ENCODE peak calls at places on chromosomes 16 and 17, in six cellular contexts. One of them, this sample, is unnamed.

GRCh38 chr16:79823644-79824043 is 223.1 kb upstream of the MAF start:
- DNase-seq in stomach: no peak
- DNase-seq in HCT116: no peak
- DNase-seq in CD4-positive, CD25-positive, alpha-beta regulatory T cell: no peak
- DNase-seq in mammary epithelial cell: no peak
- DNase-seq in neuronal stem cell: no peak
- DNase-seq in this sample: no peak

GRCh38 chr16:17359778-17360177 is 111.0 kb downstream of the XYLT1 start:
- DNase-seq in stomach: no peak
- DNase-seq in neuronal stem cell: no peak
- DNase-seq in mammary epithelial cell: peak; percentile 60
- DNase-seq in CD4-positive, CD25-positive, alpha-beta regulatory T cell: peak; percentile 67
- DNase-seq in HCT116: no peak
- DNase-seq in this sample: peak; percentile 43

GRCh38 chr17:19744922-19745757 is 3.0 kb downstream of the ALDH3A1 start:
- DNase-seq in mammary epithelial cell: peak; percentile 57
- DNase-seq in CD4-positive, CD25-positive, alpha-beta regulatory T cell: peak; percentile 84
- DNase-seq in stomach: peak; percentile 96
- DNase-seq in HCT116: peak; percentile 61
- DNase-seq in neuronal stem cell: peak; percentile 89
- DNase-seq in this sample: peak; percentile 86

GRCh38 chr17:37088459-37088858 is 139.7 kb downstream of the AATF start:
- DNase-seq in HCT116: no peak
- DNase-seq in neuronal stem cell: no peak
- DNase-seq in CD4-positive, CD25-positive, alpha-beta regulatory T cell: peak; percentile 23
- DNase-seq in mammary epithelial cell: peak; percentile 79
- DNase-seq in stomach: peak; percentile 40
- DNase-seq in this sample: no peak

GRCh38 chr17:59002126-59002525 is 104.6 kb downstream of the TRIM37 start:
- DNase-seq in neuronal stem cell: no peak
- DNase-seq in stomach: no peak
- DNase-seq in mammary epithelial cell: no peak
- DNase-seq in HCT116: no peak
- DNase-seq in CD4-positive, CD25-positive, alpha-beta regulatory T cell: no peak
- DNase-seq in this sample: no peak

GRCh38 chr17:48927978-48928716 is 16.5 kb downstream of the SNF8 start:
- DNase-seq in stomach: no peak
- DNase-seq in HCT116: no peak
- DNase-seq in neuronal stem cell: no peak
- DNase-seq in CD4-positive, CD25-positive, alpha-beta regulatory T cell: no peak
- DNase-seq in mammary epithelial cell: no peak
- DNase-seq in this sample: no peak

GRCh38 chr16:57999366-57999970 is 1.0 kb downstream of the ZNF319 start:
- DNase-seq in stomach: no peak
- DNase-seq in mammary epithelial cell: peak; percentile 56
- DNase-seq in HCT116: no peak
- DNase-seq in neuronal stem cell: no peak
- DNase-seq in CD4-positive, CD25-positive, alpha-beta regulatory T cell: peak; percentile 70
- DNase-seq in this sample: peak; percentile 30

GRCh38 chr16:83530293-83530692 is 277.5 kb upstream of the HSBP1 start:
- DNase-seq in CD4-positive, CD25-positive, alpha-beta regulatory T cell: no peak
- DNase-seq in stomach: no peak
- DNase-seq in mammary epithelial cell: no peak
- DNase-seq in HCT116: no peak
- DNase-seq in neuronal stem cell: no peak
- DNase-seq in this sample: no peak

GRCh38 chr17:63433746-63434591 is 12.1 kb downstream of the CYB561 start:
- DNase-seq in mammary epithelial cell: peak; percentile 49
- DNase-seq in CD4-positive, CD25-positive, alpha-beta regulatory T cell: no peak
- DNase-seq in stomach: peak; percentile 87
- DNase-seq in neuronal stem cell: no peak
- DNase-seq in HCT116: no peak
- DNase-seq in this sample: no peak

GRCh38 chr16:69566437-69567030 is 768 bp downstream of the NFAT5 start:
- DNase-seq in neuronal stem cell: peak; percentile 56
- DNase-seq in CD4-positive, CD25-positive, alpha-beta regulatory T cell: peak; percentile 26
- DNase-seq in HCT116: no peak
- DNase-seq in mammary epithelial cell: peak; percentile 60
- DNase-seq in stomach: peak; percentile 45
- DNase-seq in this sample: peak; percentile 25

GRCh38 chr17:13869301-13869700 is 200.0 kb upstream of the COX10 start:
- DNase-seq in CD4-positive, CD25-positive, alpha-beta regulatory T cell: no peak
- DNase-seq in HCT116: no peak
- DNase-seq in stomach: no peak
- DNase-seq in mammary epithelial cell: no peak
- DNase-seq in neuronal stem cell: no peak
- DNase-seq in this sample: no peak

GRCh38 chr16:24758373-24758772 is 28.9 kb downstream of the TNRC6A start:
- DNase-seq in mammary epithelial cell: no peak
- DNase-seq in HCT116: no peak
- DNase-seq in stomach: no peak
- DNase-seq in CD4-positive, CD25-positive, alpha-beta regulatory T cell: no peak
- DNase-seq in neuronal stem cell: no peak
- DNase-seq in this sample: no peak

GRCh38 chr16:30846649-30847402 is 47.1 kb downstream of the BCL7C start:
- DNase-seq in neuronal stem cell: no peak
- DNase-seq in CD4-positive, CD25-positive, alpha-beta regulatory T cell: no peak
- DNase-seq in HCT116: no peak
- DNase-seq in mammary epithelial cell: no peak
- DNase-seq in stomach: no peak
- DNase-seq in this sample: no peak

GRCh38 chr17:67474081-67474661 is 97.1 kb downstream of the PITPNC1 start:
- DNase-seq in neuronal stem cell: no peak
- DNase-seq in HCT116: no peak
- DNase-seq in mammary epithelial cell: no peak
- DNase-seq in stomach: no peak
- DNase-seq in CD4-positive, CD25-positive, alpha-beta regulatory T cell: no peak
- DNase-seq in this sample: no peak

GRCh38 chr16:84597518-84598390 is 20.1 kb downstream of the COTL1 start:
- DNase-seq in mammary epithelial cell: no peak
- DNase-seq in neuronal stem cell: no peak
- DNase-seq in stomach: no peak
- DNase-seq in CD4-positive, CD25-positive, alpha-beta regulatory T cell: peak; percentile 62
- DNase-seq in HCT116: no peak
- DNase-seq in this sample: no peak

GRCh38 chr16:10156111-10156510 is 26.1 kb downstream of the GRIN2A start:
- DNase-seq in CD4-positive, CD25-positive, alpha-beta regulatory T cell: no peak
- DNase-seq in HCT116: no peak
- DNase-seq in neuronal stem cell: no peak
- DNase-seq in mammary epithelial cell: no peak
- DNase-seq in stomach: no peak
- DNase-seq in this sample: no peak

GRCh38 chr16:82888616-82889015 is 261.8 kb downstream of the CDH13 start:
- DNase-seq in stomach: no peak
- DNase-seq in HCT116: no peak
- DNase-seq in CD4-positive, CD25-positive, alpha-beta regulatory T cell: no peak
- DNase-seq in neuronal stem cell: no peak
- DNase-seq in mammary epithelial cell: no peak
- DNase-seq in this sample: no peak

GRCh38 chr17:61456688-61457225 is 4.5 kb downstream of the TBX4 start:
- DNase-seq in stomach: no peak
- DNase-seq in HCT116: no peak
- DNase-seq in mammary epithelial cell: no peak
- DNase-seq in CD4-positive, CD25-positive, alpha-beta regulatory T cell: no peak
- DNase-seq in neuronal stem cell: no peak
- DNase-seq in this sample: no peak
- H3K27me3 ChIP-seq in stomach: peaks cover 100% of the 10 kb centered on the region
- H3K27me3 ChIP-seq in HCT116: no peaks in the 10 kb centered on the region
- H3K27me3 ChIP-seq in mammary epithelial cell: peaks cover 37% of the 10 kb centered on the region
- H3K27me3 ChIP-seq in CD4-positive, CD25-positive, alpha-beta regulatory T cell: peaks cover 24% of the 10 kb centered on the region
- H3K27me3 ChIP-seq in neuronal stem cell: peaks cover 75% of the 10 kb centered on the region
- H3K27me3 ChIP-seq in this sample: peaks cover 46% of the 10 kb centered on the region

GRCh38 chr17:75341784-75342183 is 52.6 kb upstream of the SLC25A19 start:
- DNase-seq in CD4-positive, CD25-positive, alpha-beta regulatory T cell: no peak
- DNase-seq in mammary epithelial cell: no peak
- DNase-seq in stomach: no peak
- DNase-seq in neuronal stem cell: no peak
- DNase-seq in HCT116: no peak
- DNase-seq in this sample: no peak
- H3K4me1 ChIP-seq in CD4-positive, CD25-positive, alpha-beta regulatory T cell: peaks cover 92% of the 10 kb centered on the region
- H3K4me1 ChIP-seq in mammary epithelial cell: no peaks in the 10 kb centered on the region
- H3K4me1 ChIP-seq in stomach: peaks cover 39% of the 10 kb centered on the region
- H3K4me1 ChIP-seq in neuronal stem cell: peaks cover 16% of the 10 kb centered on the region
- H3K4me1 ChIP-seq in HCT116: peaks cover 11% of the 10 kb centered on the region
- H3K4me1 ChIP-seq in this sample: peaks cover 86% of the 10 kb centered on the region

GRCh38 chr17:73723317-73723716 is 79.1 kb upstream of the SDK2 start:
- DNase-seq in mammary epithelial cell: no peak
- DNase-seq in neuronal stem cell: no peak
- DNase-seq in HCT116: no peak
- DNase-seq in CD4-positive, CD25-positive, alpha-beta regulatory T cell: no peak
- DNase-seq in stomach: no peak
- DNase-seq in this sample: no peak
- H3K27me3 ChIP-seq in mammary epithelial cell: no peaks in the 10 kb centered on the region
- H3K27me3 ChIP-seq in neuronal stem cell: no peaks in the 10 kb centered on the region
- H3K27me3 ChIP-seq in HCT116: peaks cover 34% of the 10 kb centered on the region
- H3K27me3 ChIP-seq in CD4-positive, CD25-positive, alpha-beta regulatory T cell: no peaks in the 10 kb centered on the region
- H3K27me3 ChIP-seq in stomach: peaks cover 40% of the 10 kb centered on the region
- H3K27me3 ChIP-seq in this sample: no peaks in the 10 kb centered on the region

DNA sequence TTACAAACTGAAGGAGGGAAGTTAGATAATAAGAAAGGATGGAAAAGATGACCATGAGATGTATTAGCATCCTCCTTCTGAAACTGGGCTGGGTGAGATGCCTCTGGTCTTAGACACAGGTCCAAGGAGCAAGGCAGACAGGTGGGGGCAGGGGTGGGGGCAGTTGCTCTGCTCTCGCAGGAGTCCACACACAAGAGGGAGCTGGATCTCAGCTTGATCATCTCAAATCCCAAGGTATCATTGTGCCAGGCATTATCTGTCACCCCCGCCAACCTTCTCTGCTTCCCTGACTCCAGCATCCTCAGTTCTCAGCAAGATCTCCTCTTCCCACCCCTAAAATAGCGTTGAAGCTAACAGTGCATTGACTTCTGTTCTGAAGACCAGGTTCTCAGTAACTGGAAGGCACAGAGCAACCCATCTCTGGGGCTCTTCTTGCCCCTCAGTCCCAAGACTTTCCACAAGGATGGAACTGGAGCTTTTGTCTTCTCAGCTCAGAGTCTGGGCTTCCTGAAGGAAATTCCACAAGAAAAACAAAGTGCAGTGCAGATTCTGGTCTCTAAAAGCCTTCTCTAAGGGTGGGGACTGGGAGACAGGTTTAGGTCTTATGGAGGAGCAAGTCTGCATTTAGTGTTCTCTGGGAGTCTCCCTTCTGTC is 1.6 kb downstream of the FLOT2 start:
- DNase-seq in CD4-positive, CD25-positive, alpha-beta regulatory T cell: peak; percentile 22
- DNase-seq in neuronal stem cell: no peak
- DNase-seq in mammary epithelial cell: no peak
- DNase-seq in stomach: no peak
- DNase-seq in HCT116: no peak
- DNase-seq in this sample: no peak
- H3K4me1 ChIP-seq in CD4-positive, CD25-positive, alpha-beta regulatory T cell: peaks cover 64% of the 10 kb centered on the region
- H3K4me1 ChIP-seq in neuronal stem cell: peaks cover 20% of the 10 kb centered on the region
- H3K4me1 ChIP-seq in mammary epithelial cell: peaks cover 22% of the 10 kb centered on the region
- H3K4me1 ChIP-seq in stomach: peaks cover 25% of the 10 kb centered on the region
- H3K4me1 ChIP-seq in HCT116: peaks cover 32% of the 10 kb centered on the region
- H3K4me1 ChIP-seq in this sample: peaks cover 62% of the 10 kb centered on the region

GRCh38 chr17:46978489-46979022 is 497 bp downstream of the RPRML start:
- DNase-seq in neuronal stem cell: peak; percentile 21
- DNase-seq in stomach: no peak
- DNase-seq in HCT116: no peak
- DNase-seq in mammary epithelial cell: no peak
- DNase-seq in CD4-positive, CD25-positive, alpha-beta regulatory T cell: peak; percentile 25
- DNase-seq in this sample: no peak

GRCh38 chr17:46976626-46977270 is 2.3 kb downstream of the RPRML start:
- DNase-seq in neuronal stem cell: no peak
- DNase-seq in HCT116: no peak
- DNase-seq in stomach: no peak
- DNase-seq in mammary epithelial cell: no peak
- DNase-seq in CD4-positive, CD25-positive, alpha-beta regulatory T cell: no peak
- DNase-seq in this sample: no peak

GRCh38 chr17:46979023-46979870 is at the start of gene RPRML:
- DNase-seq in neuronal stem cell: peak; percentile 63
- DNase-seq in stomach: peak; percentile 45
- DNase-seq in CD4-positive, CD25-positive, alpha-beta regulatory T cell: peak; percentile 24
- DNase-seq in mammary epithelial cell: peak; percentile 14
- DNase-seq in HCT116: no peak
- DNase-seq in this sample: no peak

GRCh38 chr17:46977750-46978488 is 1.1 kb downstream of the RPRML start:
- DNase-seq in HCT116: no peak
- DNase-seq in stomach: no peak
- DNase-seq in mammary epithelial cell: no peak
- DNase-seq in neuronal stem cell: no peak
- DNase-seq in CD4-positive, CD25-positive, alpha-beta regulatory T cell: no peak
- DNase-seq in this sample: no peak

DNA sequence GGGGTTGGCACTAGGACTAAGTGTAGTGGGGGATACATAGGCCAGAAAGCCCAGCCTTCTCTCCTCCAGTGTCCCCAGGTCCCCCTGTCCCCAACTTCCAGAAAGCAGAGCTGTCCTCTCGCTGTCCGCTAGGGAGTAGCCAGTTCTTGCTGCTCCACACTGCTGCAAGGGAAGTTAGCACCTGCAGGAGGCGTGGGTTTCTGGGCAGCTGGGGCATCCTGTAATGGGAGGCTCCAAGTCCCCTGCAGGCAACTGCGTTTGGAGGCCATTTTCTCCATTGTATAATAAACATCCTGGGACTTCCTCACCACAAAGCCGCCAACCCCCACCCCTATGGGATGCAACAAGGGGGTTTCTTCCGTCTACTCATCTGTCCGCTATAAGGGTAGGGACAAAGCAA is 1.7 kb downstream of the RPRML start:
- DNase-seq in neuronal stem cell: peak; percentile 65
- DNase-seq in stomach: peak; percentile 39
- DNase-seq in HCT116: no peak
- DNase-seq in CD4-positive, CD25-positive, alpha-beta regulatory T cell: no peak
- DNase-seq in mammary epithelial cell: peak; percentile 46
- DNase-seq in this sample: no peak
- H3K27me3 ChIP-seq in neuronal stem cell: peaks cover 13% of the 10 kb centered on the region
- H3K27me3 ChIP-seq in stomach: peaks cover 65% of the 10 kb centered on the region
- H3K27me3 ChIP-seq in HCT116: no peaks in the 10 kb centered on the region
- H3K27me3 ChIP-seq in CD4-positive, CD25-positive, alpha-beta regulatory T cell: peaks cover 14% of the 10 kb centered on the region
- H3K27me3 ChIP-seq in mammary epithelial cell: peaks cover 18% of the 10 kb centered on the region
- H3K27me3 ChIP-seq in this sample: peaks cover 13% of the 10 kb centered on the region

GRCh38 chr17:79942011-79942405 is 93.7 kb downstream of the TBC1D16 start:
- DNase-seq in HCT116: no peak
- DNase-seq in neuronal stem cell: no peak
- DNase-seq in CD4-positive, CD25-positive, alpha-beta regulatory T cell: no peak
- DNase-seq in stomach: no peak
- DNase-seq in mammary epithelial cell: no peak
- DNase-seq in this sample: no peak
- H3K4me1 ChIP-seq in HCT116: peaks cover 5% of the 10 kb centered on the region
- H3K4me1 ChIP-seq in neuronal stem cell: no peaks in the 10 kb centered on the region
- H3K4me1 ChIP-seq in CD4-positive, CD25-positive, alpha-beta regulatory T cell: peaks cover 5% of the 10 kb centered on the region
- H3K4me1 ChIP-seq in stomach: no peaks in the 10 kb centered on the region
- H3K4me1 ChIP-seq in mammary epithelial cell: peaks cover 5% of the 10 kb centered on the region
- H3K4me1 ChIP-seq in this sample: peaks cover 22% of the 10 kb centered on the region

DNA sequence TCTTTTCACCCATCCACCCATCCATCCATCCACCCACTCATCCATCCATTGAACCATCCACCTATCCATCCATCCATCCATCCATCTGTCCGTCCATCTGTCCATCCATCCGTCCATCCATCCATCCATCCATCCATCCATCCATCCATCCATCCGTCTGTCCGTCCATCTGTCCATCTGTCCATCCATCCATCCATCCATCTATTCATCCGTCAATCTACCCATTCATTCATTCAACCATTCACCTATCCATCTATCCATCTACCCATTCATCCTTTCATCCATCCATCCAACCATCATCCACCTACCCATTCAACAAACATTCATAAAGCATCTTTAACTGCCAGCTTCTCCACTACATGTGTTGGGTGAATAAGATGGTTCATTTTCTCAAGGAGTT is 28.9 kb downstream of the GP2 start:
- DNase-seq in HCT116: no peak
- DNase-seq in neuronal stem cell: no peak
- DNase-seq in mammary epithelial cell: no peak
- DNase-seq in stomach: no peak
- DNase-seq in CD4-positive, CD25-positive, alpha-beta regulatory T cell: no peak
- DNase-seq in this sample: no peak
- H3K27me3 ChIP-seq in HCT116: peaks cover 39% of the 10 kb centered on the region
- H3K27me3 ChIP-seq in neuronal stem cell: no peaks in the 10 kb centered on the region
- H3K27me3 ChIP-seq in mammary epithelial cell: no peaks in the 10 kb centered on the region
- H3K27me3 ChIP-seq in stomach: peaks cover 3% of the 10 kb centered on the region
- H3K27me3 ChIP-seq in CD4-positive, CD25-positive, alpha-beta regulatory T cell: no peaks in the 10 kb centered on the region
- H3K27me3 ChIP-seq in this sample: no peaks in the 10 kb centered on the region

This sample was measured in CD8-positive, alpha-beta T cell.